ENCODE peak calls at places on chromosomes 3 and 15, in five cellular contexts. One of them, this sample, is unnamed. For H3K36me3 and H3K4me1, the result is how much of the 10 kb centered on the place peaks cover.

GRCh38 chr3:29582310-29582709 is 301.4 kb downstream of the RBMS3 start:
- DNase-seq in mesenchymal stem cell: no peak
- DNase-seq in H1: no peak
- DNase-seq in mesendoderm: no peak
- DNase-seq in IMR-90: no peak
- DNase-seq in this sample: no peak

GRCh38 chr3:116394365-116394764 is 50.9 kb downstream of the LSAMP start:
- DNase-seq in IMR-90: no peak
- DNase-seq in mesendoderm: no peak
- DNase-seq in H1: no peak
- DNase-seq in mesenchymal stem cell: no peak
- DNase-seq in this sample: no peak

GRCh38 chr3:37935290-37935668 is 55.3 kb upstream of the VILL start:
- DNase-seq in IMR-90: peak
- DNase-seq in H1: no peak
- DNase-seq in mesenchymal stem cell: peak
- DNase-seq in mesendoderm: no peak
- DNase-seq in this sample: no peak

GRCh38 chr3:187946031-187946691 is 200.9 kb upstream of the BCL6 start:
- DNase-seq in H1: no peak
- DNase-seq in IMR-90: peak
- DNase-seq in mesenchymal stem cell: peak
- DNase-seq in mesendoderm: no peak
- DNase-seq in this sample: no peak

GRCh38 chr3:32603064-32603463 is 32.4 kb upstream of the DYNC1LI1 start:
- DNase-seq in H1: no peak
- DNase-seq in IMR-90: no peak
- DNase-seq in mesendoderm: peak
- DNase-seq in mesenchymal stem cell: no peak
- DNase-seq in this sample: no peak

GRCh38 chr3:23776352-23776891 is 29.3 kb upstream of the UBE2E1 start:
- DNase-seq in mesendoderm: no peak
- DNase-seq in H1: no peak
- DNase-seq in mesenchymal stem cell: peak
- DNase-seq in IMR-90: peak
- DNase-seq in this sample: no peak

GRCh38 chr15:73822998-73823397 is 50.4 kb upstream of the TBC1D21 start:
- DNase-seq in H1: no peak
- DNase-seq in mesendoderm: peak
- DNase-seq in mesenchymal stem cell: peak
- DNase-seq in IMR-90: peak
- DNase-seq in this sample: peak

GRCh38 chr15:60790641-60791040 is 311.7 kb upstream of the ICE2 start:
- DNase-seq in IMR-90: no peak
- DNase-seq in mesendoderm: no peak
- DNase-seq in mesenchymal stem cell: no peak
- DNase-seq in H1: no peak
- DNase-seq in this sample: no peak

GRCh38 chr3:124558898-124559649 is 171.2 kb upstream of the UMPS start:
- DNase-seq in H1: no peak
- DNase-seq in mesendoderm: peak
- DNase-seq in IMR-90: peak
- DNase-seq in mesenchymal stem cell: peak
- DNase-seq in this sample: no peak

GRCh38 chr3:72318504-72319201 is 529.6 kb downstream of the SHQ1 start:
- DNase-seq in IMR-90: peak
- DNase-seq in mesenchymal stem cell: peak
- DNase-seq in H1: no peak
- DNase-seq in mesendoderm: no peak
- DNase-seq in this sample: no peak

DNA sequence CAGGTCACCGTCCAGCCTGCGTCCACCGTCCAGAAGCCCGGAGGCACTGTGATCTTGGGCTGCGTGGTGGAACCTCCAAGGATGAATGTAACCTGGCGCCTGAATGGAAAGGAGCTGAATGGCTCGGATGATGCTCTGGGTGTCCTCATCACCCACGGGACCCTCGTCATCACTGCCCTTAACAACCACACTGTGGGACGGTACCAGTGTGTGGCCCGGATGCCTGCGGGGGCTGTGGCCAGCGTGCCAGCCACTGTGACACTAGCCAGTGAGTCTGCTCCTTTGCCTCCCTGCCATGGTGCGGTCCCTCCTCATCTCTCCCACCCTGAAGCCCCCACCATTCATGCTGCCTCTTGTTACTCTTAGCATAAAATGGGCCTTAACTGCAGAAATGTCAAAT is 39.2 kb downstream of the BOC start:
- DNase-seq in IMR-90: no peak
- DNase-seq in H1: no peak
- DNase-seq in mesenchymal stem cell: no peak
- DNase-seq in mesendoderm: no peak
- DNase-seq in this sample: no peak
- H3K18ac ChIP-seq in IMR-90: no peak
- H3K18ac ChIP-seq in H1: no peak
- H3K18ac ChIP-seq in mesenchymal stem cell: no peak
- H3K18ac ChIP-seq in mesendoderm: no peak
- H3K18ac ChIP-seq in this sample: no peak

GRCh38 chr15:63040509-63040908 is 2.0 kb upstream of the TPM1 start:
- DNase-seq in IMR-90: no peak
- DNase-seq in mesendoderm: peak
- DNase-seq in H1: no peak
- DNase-seq in mesenchymal stem cell: no peak
- DNase-seq in this sample: no peak

GRCh38 chr15:63040954-63041353 is 1.6 kb upstream of the TPM1 start:
- DNase-seq in mesendoderm: no peak
- DNase-seq in IMR-90: no peak
- DNase-seq in H1: no peak
- DNase-seq in mesenchymal stem cell: no peak
- DNase-seq in this sample: no peak

GRCh38 chr15:63037996-63038720 is 4.4 kb upstream of the TPM1 start:
- DNase-seq in mesenchymal stem cell: no peak
- DNase-seq in mesendoderm: no peak
- DNase-seq in IMR-90: no peak
- DNase-seq in H1: no peak
- DNase-seq in this sample: no peak

GRCh38 chr15:63038926-63039673 is 3.4 kb upstream of the TPM1 start:
- DNase-seq in mesenchymal stem cell: peak
- DNase-seq in mesendoderm: no peak
- DNase-seq in IMR-90: peak
- DNase-seq in H1: no peak
- DNase-seq in this sample: no peak

DNA sequence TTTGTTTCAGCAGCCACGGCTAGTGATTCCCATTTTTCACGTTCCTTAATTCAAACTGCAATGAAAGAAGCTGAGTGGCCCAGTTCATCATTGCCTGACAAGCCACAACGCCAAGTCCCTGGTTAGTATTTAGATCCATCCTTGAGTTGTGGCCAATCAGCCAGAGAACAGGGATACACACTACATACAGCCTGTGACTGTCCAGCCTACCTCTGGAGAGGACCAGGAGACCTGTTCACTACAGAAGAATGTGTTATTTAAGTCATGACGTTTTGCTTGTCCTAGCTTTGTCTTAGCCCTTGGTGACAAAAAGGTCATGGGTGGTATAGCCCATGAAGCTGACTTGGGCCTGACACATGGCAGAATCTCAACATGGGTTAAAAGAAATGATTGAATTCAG is 2.7 kb upstream of the TPM1 start:
- DNase-seq in mesendoderm: no peak
- DNase-seq in mesenchymal stem cell: no peak
- DNase-seq in IMR-90: no peak
- DNase-seq in H1: no peak
- DNase-seq in this sample: no peak
- H3K36me3 ChIP-seq in mesendoderm: under half
- H3K36me3 ChIP-seq in mesenchymal stem cell: under half
- H3K36me3 ChIP-seq in IMR-90: under half
- H3K36me3 ChIP-seq in H1: under half
- H3K36me3 ChIP-seq in this sample: under half

DNA sequence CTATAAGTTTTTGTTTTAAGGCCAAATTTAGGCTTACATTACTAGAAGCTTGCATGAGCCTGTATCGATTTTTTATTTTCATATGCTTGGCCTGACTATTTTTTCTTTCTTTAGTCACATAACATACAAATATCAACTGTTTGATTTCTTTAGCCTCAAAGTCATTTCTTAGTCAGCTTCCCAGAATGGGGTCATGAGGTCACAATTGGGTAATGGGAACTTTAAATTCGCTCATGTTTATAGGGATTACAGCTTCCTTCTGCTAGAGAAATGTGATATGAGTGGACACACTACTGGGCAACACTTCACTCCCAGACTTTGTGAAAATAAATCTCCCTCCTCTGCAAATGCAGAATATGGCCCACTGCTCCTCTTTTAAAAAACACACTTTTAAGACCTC is 9.1 kb upstream of the TIPARP start:
- DNase-seq in mesenchymal stem cell: peak
- DNase-seq in IMR-90: peak
- DNase-seq in mesendoderm: no peak
- DNase-seq in H1: no peak
- DNase-seq in this sample: no peak
- H3K4me1 ChIP-seq in mesenchymal stem cell: under half
- H3K4me1 ChIP-seq in IMR-90: under half
- H3K4me1 ChIP-seq in mesendoderm: under half
- H3K4me1 ChIP-seq in H1: under half
- H3K4me1 ChIP-seq in this sample: under half

GRCh38 chr3:77066829-77067228 is 26.9 kb downstream of the ROBO2 start:
- DNase-seq in mesendoderm: no peak
- DNase-seq in mesenchymal stem cell: no peak
- DNase-seq in IMR-90: no peak
- DNase-seq in H1: no peak
- DNase-seq in this sample: no peak
- H3K18ac ChIP-seq in mesendoderm: no peak
- H3K18ac ChIP-seq in mesenchymal stem cell: no peak
- H3K18ac ChIP-seq in IMR-90: no peak
- H3K18ac ChIP-seq in H1: no peak
- H3K18ac ChIP-seq in this sample: no peak

DNA sequence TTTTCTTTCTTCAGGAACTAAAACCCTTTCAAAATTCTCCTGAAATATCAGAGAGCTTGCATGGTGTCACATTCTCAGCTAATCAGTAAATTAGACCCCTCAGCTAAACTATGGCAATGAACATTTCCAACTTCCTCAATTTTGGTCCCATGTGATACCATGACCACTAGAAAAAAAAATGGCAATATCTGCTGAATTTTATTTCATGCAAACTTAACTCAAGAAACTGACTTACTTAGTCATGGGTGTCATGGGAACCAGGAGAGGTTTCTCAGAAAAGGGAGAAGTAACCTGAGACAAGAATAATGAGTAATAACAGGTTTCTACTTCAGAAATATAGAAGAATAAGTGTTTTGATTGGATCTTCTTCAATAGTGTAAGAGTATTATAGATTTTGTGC is 784.6 kb upstream of the ALCAM start:
- DNase-seq in mesenchymal stem cell: no peak
- DNase-seq in IMR-90: no peak
- DNase-seq in H1: no peak
- DNase-seq in mesendoderm: no peak
- DNase-seq in this sample: no peak
- H3K36me3 ChIP-seq in mesenchymal stem cell: under half
- H3K36me3 ChIP-seq in IMR-90: under half
- H3K36me3 ChIP-seq in H1: under half
- H3K36me3 ChIP-seq in mesendoderm: under half
- H3K36me3 ChIP-seq in this sample: under half

GRCh38 chr15:75045332-75046015 is 22.1 kb downstream of the PPCDC start:
- DNase-seq in H1: no peak
- DNase-seq in IMR-90: no peak
- DNase-seq in mesendoderm: no peak
- DNase-seq in mesenchymal stem cell: no peak
- DNase-seq in this sample: no peak
- H3K4me1 ChIP-seq in H1: under half
- H3K4me1 ChIP-seq in IMR-90: under half
- H3K4me1 ChIP-seq in mesendoderm: under half
- H3K4me1 ChIP-seq in mesenchymal stem cell: under half
- H3K4me1 ChIP-seq in this sample: under half

GRCh38 chr3:129597792-129598381 is 8.6 kb downstream of the PLXND1 start:
- DNase-seq in IMR-90: peak
- DNase-seq in mesendoderm: peak
- DNase-seq in H1: no peak
- DNase-seq in mesenchymal stem cell: peak
- DNase-seq in this sample: no peak
- H3K18ac ChIP-seq in IMR-90: peak
- H3K18ac ChIP-seq in mesendoderm: peak
- H3K18ac ChIP-seq in H1: peak
- H3K18ac ChIP-seq in mesenchymal stem cell: peak
- H3K18ac ChIP-seq in this sample: peak

DNA sequence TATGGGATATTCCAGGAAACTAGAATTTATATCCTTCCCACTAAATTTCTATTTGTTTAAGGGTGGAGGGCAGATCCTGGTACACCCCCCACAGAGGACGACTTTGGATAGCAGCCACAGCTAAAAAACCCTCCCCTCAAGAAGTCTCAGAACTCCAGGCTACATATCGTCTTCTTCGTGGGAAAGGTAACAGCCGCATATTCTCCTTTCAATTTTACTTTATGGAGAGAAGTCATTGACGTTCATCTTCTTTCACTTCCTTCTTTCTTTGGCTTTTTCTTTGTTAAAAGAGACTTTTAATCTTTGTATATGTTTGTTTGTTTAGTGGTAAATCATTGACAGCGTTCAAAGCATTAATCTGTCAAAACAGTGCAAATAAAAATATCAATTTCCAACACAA is 36.3 kb downstream of the TRIP4 start:
- DNase-seq in mesendoderm: no peak
- DNase-seq in IMR-90: no peak
- DNase-seq in mesenchymal stem cell: no peak
- DNase-seq in H1: no peak
- DNase-seq in this sample: no peak
- H3K36me3 ChIP-seq in mesendoderm: under half
- H3K36me3 ChIP-seq in IMR-90: under half
- H3K36me3 ChIP-seq in mesenchymal stem cell: half or more
- H3K36me3 ChIP-seq in H1: under half
- H3K36me3 ChIP-seq in this sample: half or more

This sample was measured in neuronal stem cell.